ENCODE peak calls at places on chromosomes 16 and 17, in six cellular contexts. One of them, this sample, is unnamed.

GRCh38 chr16:70804153-70804728 is 3.3 kb upstream of the VAC14 start:
- DNase-seq in tibial artery: no peak
- DNase-seq in psoas muscle: no peak
- DNase-seq in endodermal cell: peak; percentile 21
- DNase-seq in AG04450: peak; percentile 81
- DNase-seq in mammary epithelial cell: peak; percentile 91
- DNase-seq in this sample: peak; percentile 91

GRCh38 chr17:44235583-44235936 is 16.1 kb upstream of the UBTF start:
- DNase-seq in AG04450: no peak
- DNase-seq in mammary epithelial cell: peak; percentile 91
- DNase-seq in endodermal cell: no peak
- DNase-seq in tibial artery: no peak
- DNase-seq in psoas muscle: no peak
- DNase-seq in this sample: peak; percentile 70

GRCh38 chr17:8124350-8125195 is 667 bp upstream of the HES7 start:
- DNase-seq in endodermal cell: peak; percentile 76
- DNase-seq in psoas muscle: peak; percentile 34
- DNase-seq in mammary epithelial cell: no peak
- DNase-seq in AG04450: no peak
- DNase-seq in tibial artery: no peak
- DNase-seq in this sample: no peak

GRCh38 chr16:30060354-30061194 is 5.0 kb upstream of the ALDOA start:
- DNase-seq in mammary epithelial cell: no peak
- DNase-seq in psoas muscle: peak; percentile 91
- DNase-seq in tibial artery: no peak
- DNase-seq in AG04450: no peak
- DNase-seq in endodermal cell: no peak
- DNase-seq in this sample: no peak

GRCh38 chr16:27226476-27226875 is 23.1 kb downstream of the KDM8 start:
- DNase-seq in tibial artery: no peak
- DNase-seq in AG04450: no peak
- DNase-seq in mammary epithelial cell: peak; percentile 61
- DNase-seq in psoas muscle: peak; percentile 30
- DNase-seq in endodermal cell: no peak
- DNase-seq in this sample: no peak

GRCh38 chr17:38864636-38865398 is 5.0 kb upstream of the LASP1 start:
- DNase-seq in psoas muscle: no peak
- DNase-seq in AG04450: no peak
- DNase-seq in endodermal cell: peak; percentile 82
- DNase-seq in mammary epithelial cell: peak; percentile 62
- DNase-seq in tibial artery: no peak
- DNase-seq in this sample: peak; percentile 63

GRCh38 chr17:33709881-33710280 is 416.8 kb upstream of the ASIC2 start:
- DNase-seq in tibial artery: no peak
- DNase-seq in psoas muscle: no peak
- DNase-seq in AG04450: no peak
- DNase-seq in mammary epithelial cell: no peak
- DNase-seq in endodermal cell: peak; percentile 4
- DNase-seq in this sample: no peak

GRCh38 chr16:20850981-20851380 is 44.7 kb downstream of the REXO5 start:
- DNase-seq in endodermal cell: no peak
- DNase-seq in AG04450: no peak
- DNase-seq in mammary epithelial cell: no peak
- DNase-seq in tibial artery: no peak
- DNase-seq in psoas muscle: peak; percentile 58
- DNase-seq in this sample: no peak

GRCh38 chr17:8887834-8888703 is 20.6 kb upstream of the PIK3R6 start:
- DNase-seq in psoas muscle: no peak
- DNase-seq in AG04450: no peak
- DNase-seq in endodermal cell: peak; percentile 99
- DNase-seq in mammary epithelial cell: no peak
- DNase-seq in tibial artery: no peak
- DNase-seq in this sample: peak; percentile 51

GRCh38 chr16:89687092-89687940 is 827 bp downstream of the CDK10 start:
- DNase-seq in psoas muscle: no peak
- DNase-seq in endodermal cell: peak; percentile 80
- DNase-seq in mammary epithelial cell: peak; percentile 60
- DNase-seq in tibial artery: no peak
- DNase-seq in AG04450: no peak
- DNase-seq in this sample: peak; percentile 57

GRCh38 chr17:47275245-47275984 is 21.8 kb downstream of the ITGB3 start:
- DNase-seq in psoas muscle: peak; percentile 93
- DNase-seq in tibial artery: peak; percentile 97
- DNase-seq in AG04450: peak; percentile 83
- DNase-seq in mammary epithelial cell: peak; percentile 96
- DNase-seq in endodermal cell: peak; percentile 91
- DNase-seq in this sample: peak; percentile 50

GRCh38 chr16:5928476-5929055 is 831.0 kb upstream of the EEF2KMT start:
- DNase-seq in tibial artery: no peak
- DNase-seq in psoas muscle: no peak
- DNase-seq in endodermal cell: peak; percentile 72
- DNase-seq in mammary epithelial cell: no peak
- DNase-seq in AG04450: no peak
- DNase-seq in this sample: no peak

GRCh38 chr17:80105762-80106161 is 4.4 kb downstream of the GAA start:
- DNase-seq in psoas muscle: peak; percentile 40
- DNase-seq in tibial artery: peak; percentile 58
- DNase-seq in mammary epithelial cell: no peak
- DNase-seq in AG04450: no peak
- DNase-seq in endodermal cell: no peak
- DNase-seq in this sample: peak; percentile 24

GRCh38 chr16:392450-393027 is 4.5 kb upstream of the NME4 start:
- DNase-seq in endodermal cell: no peak
- DNase-seq in psoas muscle: no peak
- DNase-seq in mammary epithelial cell: no peak
- DNase-seq in AG04450: no peak
- DNase-seq in tibial artery: no peak
- DNase-seq in this sample: no peak

GRCh38 chr16:71201556-71201955 is 29.0 kb downstream of the HYDIN start:
- DNase-seq in psoas muscle: no peak
- DNase-seq in endodermal cell: no peak
- DNase-seq in tibial artery: no peak
- DNase-seq in mammary epithelial cell: no peak
- DNase-seq in AG04450: no peak
- DNase-seq in this sample: no peak

GRCh38 chr16:72620348-72620747 is 427.6 kb downstream of the ZFHX3 start:
- DNase-seq in AG04450: no peak
- DNase-seq in psoas muscle: no peak
- DNase-seq in endodermal cell: no peak
- DNase-seq in tibial artery: no peak
- DNase-seq in mammary epithelial cell: no peak
- DNase-seq in this sample: no peak

GRCh38 chr16:14375132-14375491 is 254.9 kb downstream of the PARN start:
- DNase-seq in AG04450: no peak
- DNase-seq in mammary epithelial cell: no peak
- DNase-seq in tibial artery: no peak
- DNase-seq in endodermal cell: no peak
- DNase-seq in psoas muscle: no peak
- DNase-seq in this sample: peak; percentile 19

GRCh38 chr17:43406676-43407645 is 8.2 kb downstream of the ARL4D start:
- DNase-seq in mammary epithelial cell: no peak
- DNase-seq in tibial artery: peak; percentile 54
- DNase-seq in psoas muscle: no peak
- DNase-seq in AG04450: peak; percentile 54
- DNase-seq in endodermal cell: peak; percentile 74
- DNase-seq in this sample: peak; percentile 42

GRCh38 chr16:82641336-82641984 is 14.7 kb downstream of the CDH13 start:
- DNase-seq in endodermal cell: no peak
- DNase-seq in mammary epithelial cell: peak; percentile 26
- DNase-seq in psoas muscle: no peak
- DNase-seq in AG04450: no peak
- DNase-seq in tibial artery: no peak
- DNase-seq in this sample: no peak
- TF ChIP-seq CTCF in endodermal cell: peak; percentile 71
- TF ChIP-seq CTCF in mammary epithelial cell: peak; percentile 62
- TF ChIP-seq CTCF in psoas muscle: peak; percentile 37
- TF ChIP-seq CTCF in AG04450: peak; percentile 54
- TF ChIP-seq CTCF in tibial artery: peak; percentile 20
- TF ChIP-seq CTCF in this sample: peak; percentile 63

DNA sequence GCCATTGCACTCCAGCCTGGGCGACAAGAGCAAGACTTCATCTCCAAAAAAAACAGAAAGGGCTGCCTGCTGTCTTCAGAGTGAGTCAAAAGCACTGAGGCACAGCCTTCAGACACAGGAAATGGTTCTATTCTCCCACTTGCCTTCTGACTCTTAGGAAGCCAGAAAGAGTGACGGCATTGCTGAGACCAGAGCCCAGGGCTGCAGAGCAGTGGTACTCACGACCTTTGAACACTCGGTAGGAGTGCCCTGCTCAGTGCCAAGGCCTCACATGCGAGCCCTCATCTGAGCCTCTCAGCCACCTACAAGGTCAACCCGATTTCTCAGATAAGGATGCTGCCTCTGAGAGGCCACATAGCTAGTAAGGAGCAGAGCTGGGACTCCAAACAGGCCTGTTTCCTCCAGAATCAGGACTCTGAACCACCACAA is 3.5 kb upstream of the ITGAE start:
- DNase-seq in psoas muscle: no peak
- DNase-seq in endodermal cell: no peak
- DNase-seq in mammary epithelial cell: no peak
- DNase-seq in tibial artery: no peak
- DNase-seq in AG04450: no peak
- DNase-seq in this sample: peak; percentile 57
- H3K4me3 ChIP-seq in psoas muscle: no peak overlapping the region
- H3K4me3 ChIP-seq in endodermal cell: no peak overlapping the region
- H3K4me3 ChIP-seq in mammary epithelial cell: no peak overlapping the region
- H3K4me3 ChIP-seq in tibial artery: no peak overlapping the region
- H3K4me3 ChIP-seq in AG04450: no peak overlapping the region
- H3K4me3 ChIP-seq in this sample: no peak overlapping the region

GRCh38 chr17:77928519-77929179 is 29.9 kb upstream of the TNRC6C start:
- DNase-seq in mammary epithelial cell: no peak
- DNase-seq in AG04450: no peak
- DNase-seq in tibial artery: peak; percentile 13
- DNase-seq in endodermal cell: peak; percentile 78
- DNase-seq in psoas muscle: no peak
- DNase-seq in this sample: no peak

GRCh38 chr17:77929180-77929564 is 29.3 kb upstream of the TNRC6C start:
- DNase-seq in AG04450: no peak
- DNase-seq in endodermal cell: no peak
- DNase-seq in tibial artery: peak; percentile 28
- DNase-seq in psoas muscle: no peak
- DNase-seq in mammary epithelial cell: no peak
- DNase-seq in this sample: no peak

GRCh38 chr17:77933777-77934398 is 24.6 kb upstream of the TNRC6C start:
- DNase-seq in mammary epithelial cell: no peak
- DNase-seq in psoas muscle: no peak
- DNase-seq in AG04450: no peak
- DNase-seq in tibial artery: no peak
- DNase-seq in endodermal cell: no peak
- DNase-seq in this sample: no peak

GRCh38 chr17:77929871-77930436 is 28.5 kb upstream of the TNRC6C start:
- DNase-seq in tibial artery: peak; percentile 57
- DNase-seq in AG04450: no peak
- DNase-seq in mammary epithelial cell: no peak
- DNase-seq in psoas muscle: no peak
- DNase-seq in endodermal cell: peak; percentile 53
- DNase-seq in this sample: no peak

DNA sequence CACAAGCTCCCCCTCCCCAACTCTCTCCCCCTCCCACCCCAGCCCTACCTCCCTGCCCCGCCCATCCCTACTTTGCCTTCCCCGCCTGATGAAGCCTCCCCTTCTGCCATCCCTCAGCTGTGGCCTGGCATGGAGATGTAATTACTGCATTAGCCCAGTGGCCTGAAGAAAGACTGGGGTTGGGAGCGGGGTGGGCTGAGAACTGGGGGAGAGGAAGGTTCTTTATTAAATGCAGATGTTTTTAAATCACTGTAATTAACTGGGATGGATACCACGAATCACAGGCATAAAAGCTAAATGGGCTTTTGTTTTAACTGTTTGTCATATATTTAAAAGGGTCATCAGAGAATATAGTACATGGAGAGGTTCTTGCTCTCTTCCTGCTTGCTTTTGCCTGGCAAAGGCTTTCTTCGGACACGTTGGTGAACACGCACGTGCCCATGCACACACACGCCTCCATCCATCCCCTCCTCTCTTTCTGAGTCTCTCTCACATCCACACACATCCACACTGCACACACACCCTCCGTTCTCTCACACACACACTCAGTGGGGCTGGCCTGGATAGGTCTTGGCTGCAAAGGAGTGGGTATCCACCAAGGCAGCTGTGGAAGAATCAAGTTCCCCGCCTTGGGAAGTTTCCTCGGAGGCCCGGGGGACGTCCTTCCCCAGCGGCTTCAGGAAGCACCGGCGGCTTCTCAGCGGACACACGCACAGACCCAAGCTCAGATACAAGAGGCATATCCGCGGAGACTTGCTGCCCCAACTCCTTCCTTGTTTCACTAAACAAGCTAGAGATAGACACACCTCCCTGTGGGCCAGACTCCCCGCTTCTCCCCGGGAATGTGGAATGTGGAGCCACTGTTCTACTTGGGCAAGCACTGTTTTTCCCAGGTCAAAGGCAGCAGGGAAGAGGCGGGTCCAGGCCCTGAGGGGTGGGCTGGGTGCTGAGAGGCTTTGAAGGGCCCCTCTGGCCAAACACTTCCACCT is 27.4 kb upstream of the TNRC6C start:
- DNase-seq in AG04450: no peak
- DNase-seq in endodermal cell: peak; percentile 81
- DNase-seq in tibial artery: peak; percentile 45
- DNase-seq in psoas muscle: no peak
- DNase-seq in mammary epithelial cell: no peak
- DNase-seq in this sample: no peak
- H3K27me3 ChIP-seq in AG04450: peaks cover 42% of the 10 kb centered on the region
- H3K27me3 ChIP-seq in endodermal cell: no peaks in the 10 kb centered on the region
- H3K27me3 ChIP-seq in tibial artery: peaks cover 12% of the 10 kb centered on the region
- H3K27me3 ChIP-seq in psoas muscle: no peaks in the 10 kb centered on the region
- H3K27me3 ChIP-seq in mammary epithelial cell: peaks cover 9% of the 10 kb centered on the region
- H3K27me3 ChIP-seq in this sample: peaks cover 24% of the 10 kb centered on the region

DNA sequence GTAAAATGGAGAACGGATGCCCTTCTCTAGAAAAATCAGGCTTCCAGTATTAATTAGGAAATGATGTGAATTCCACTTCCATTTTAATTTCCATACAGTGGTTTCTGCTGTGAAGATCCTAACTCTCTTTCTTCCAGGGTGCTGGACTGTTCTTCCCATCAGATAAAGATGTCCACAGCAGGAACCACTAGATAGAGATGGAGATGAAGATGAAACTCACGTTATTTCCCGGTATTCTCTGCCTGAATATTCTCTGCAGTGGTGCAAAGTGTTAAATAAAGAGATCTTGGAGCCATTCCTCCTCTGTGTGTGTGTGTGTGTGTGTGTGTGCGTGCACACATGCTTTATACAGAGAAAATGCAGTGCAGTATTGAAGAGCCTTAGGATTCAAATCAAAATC is 727.5 kb downstream of the KCNJ2 start:
- DNase-seq in mammary epithelial cell: no peak
- DNase-seq in psoas muscle: no peak
- DNase-seq in endodermal cell: no peak
- DNase-seq in AG04450: no peak
- DNase-seq in tibial artery: no peak
- DNase-seq in this sample: no peak
- TF ChIP-seq CTCF in mammary epithelial cell: peak; percentile 14
- TF ChIP-seq CTCF in psoas muscle: no peak
- TF ChIP-seq CTCF in endodermal cell: no peak
- TF ChIP-seq CTCF in AG04450: no peak
- TF ChIP-seq CTCF in tibial artery: no peak
- TF ChIP-seq CTCF in this sample: peak; percentile 12

GRCh38 chr16:57430955-57431354 is 16.2 kb downstream of the CIAPIN1 start:
- DNase-seq in mammary epithelial cell: no peak
- DNase-seq in tibial artery: no peak
- DNase-seq in AG04450: no peak
- DNase-seq in psoas muscle: no peak
- DNase-seq in endodermal cell: no peak
- DNase-seq in this sample: no peak
- H3K4me3 ChIP-seq in mammary epithelial cell: no peak overlapping the region
- H3K4me3 ChIP-seq in tibial artery: no peak overlapping the region
- H3K4me3 ChIP-seq in AG04450: no peak overlapping the region
- H3K4me3 ChIP-seq in psoas muscle: no peak overlapping the region
- H3K4me3 ChIP-seq in endodermal cell: no peak overlapping the region
- H3K4me3 ChIP-seq in this sample: no peak overlapping the region

GRCh38 chr16:3175157-3176153 is 12.5 kb upstream of the OR1F1 start:
- DNase-seq in tibial artery: no peak
- DNase-seq in AG04450: no peak
- DNase-seq in mammary epithelial cell: peak; percentile 78
- DNase-seq in endodermal cell: peak; percentile 94
- DNase-seq in psoas muscle: no peak
- DNase-seq in this sample: peak; percentile 82
- H3K27me3 ChIP-seq in tibial artery: peaks cover 100% of the 10 kb centered on the region
- H3K27me3 ChIP-seq in AG04450: peaks cover 47% of the 10 kb centered on the region
- H3K27me3 ChIP-seq in mammary epithelial cell: no peaks in the 10 kb centered on the region
- H3K27me3 ChIP-seq in endodermal cell: peaks cover 93% of the 10 kb centered on the region
- H3K27me3 ChIP-seq in psoas muscle: no peaks in the 10 kb centered on the region
- H3K27me3 ChIP-seq in this sample: peaks cover 2% of the 10 kb centered on the region